ENCODE peak calls at places on chromosome 6, in four cellular contexts. O is HCT116, D is K562, B is HepG2. K is an unnamed sample.

GRCh38 chr6:68779366-68779765 is 144.3 kb downstream of the ADGRB3 start:
- DNase-seq in D (no peak), O (no peak), B (no peak), K (no peak)

GRCh38 chr6:15870354-15871043 is 207.7 kb upstream of the DTNBP1 start:
- DNase-seq in O (no peak), B (no peak), D (no peak), K (no peak)

GRCh38 chr6:170257376-170257775 is 33.5 kb downstream of the DLL1 start:
- DNase-seq in D (no peak), O (no peak), B (no peak), K (no peak)

GRCh38 chr6:131876545-131876944 is 68.7 kb downstream of the ENPP1 start:
- DNase-seq in O (no peak), B (no peak), D (no peak), K (no peak)

GRCh38 chr6:169971171-169971861 is 219.9 kb downstream of the ERMARD start:
- DNase-seq in B (no peak), D (no peak), O (no peak), K (no peak)

GRCh38 chr6:43491750-43492661 is 14.6 kb downstream of the TJAP1 start:
- DNase-seq in B (no peak), D (no peak), O (no peak), K (no peak)

GRCh38 chr6:33160728-33161323 is 31.4 kb downstream of the COL11A2 start:
- DNase-seq in O (peak), B (no peak), D (no peak), K (no peak)

GRCh38 chr6:26031595-26032386 is 55.4 kb upstream of the HFE start:
- DNase-seq in B (peak), O (peak), D (peak), K (peak)

GRCh38 chr6:147821266-147821665 is 312.8 kb downstream of the SAMD5 start:
- DNase-seq in B (no peak), O (no peak), D (no peak), K (no peak)

GRCh38 chr6:151285121-151285520 is 45.4 kb downstream of the AKAP12 start:
- DNase-seq in O (no peak), D (no peak), B (no peak), K (no peak)

GRCh38 chr6:161444464-161444863 is 170.6 kb upstream of the AGPAT4 start:
- DNase-seq in D (peak), B (no peak), O (no peak), K (no peak)

GRCh38 chr6:67884442-67884841 is 750.6 kb upstream of the ADGRB3 start:
- DNase-seq in D (no peak), B (no peak), O (no peak), K (no peak)

GRCh38 chr6:133707456-133707855 is 181.5 kb upstream of the TCF21 start:
- DNase-seq in O (no peak), D (no peak), B (no peak), K (no peak)

GRCh38 chr6:67683960-67684359 is 951.1 kb upstream of the ADGRB3 start:
- DNase-seq in D (peak), O (no peak), B (no peak), K (peak)

GRCh38 chr6:162289972-162290371 is 437.6 kb downstream of the PRKN start:
- DNase-seq in O (no peak), B (no peak), D (no peak), K (no peak)

DNA sequence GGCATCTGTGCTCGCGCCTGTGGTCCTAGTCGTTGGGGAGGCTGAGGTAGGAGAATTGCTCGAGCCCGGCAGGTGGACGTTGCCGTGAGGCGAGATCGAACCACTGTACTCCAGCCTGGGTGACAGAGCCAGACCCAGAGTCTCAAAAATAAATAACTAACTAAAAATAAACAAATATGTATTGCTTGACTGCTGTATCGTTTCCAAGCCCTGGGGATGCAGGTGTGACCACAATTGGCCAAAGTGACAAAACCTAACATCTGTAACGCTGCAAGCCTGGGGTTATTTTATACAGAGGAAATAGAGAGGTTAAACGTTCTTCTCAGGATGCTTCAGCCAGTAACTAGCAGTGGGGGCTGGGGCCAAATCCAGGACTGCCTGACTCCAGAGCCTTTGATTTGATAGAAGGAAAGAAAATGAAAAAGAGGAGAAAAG is 1.9 kb upstream of the SRSF3 start:
- DNase-seq in D (no peak), O (no peak), B (no peak), K (no peak)
- H3K4me3 ChIP-seq in D (no peak), O (no peak), B (no peak), K (no peak)

GRCh38 chr6:137698636-137699035 is 168.4 kb upstream of the TNFAIP3 start:
- DNase-seq in B (no peak), O (no peak), D (no peak), K (no peak)
- TF ChIP-seq TCF7L2 in B (no peak), O (no peak), D (no peak), K (no peak)

DNA sequence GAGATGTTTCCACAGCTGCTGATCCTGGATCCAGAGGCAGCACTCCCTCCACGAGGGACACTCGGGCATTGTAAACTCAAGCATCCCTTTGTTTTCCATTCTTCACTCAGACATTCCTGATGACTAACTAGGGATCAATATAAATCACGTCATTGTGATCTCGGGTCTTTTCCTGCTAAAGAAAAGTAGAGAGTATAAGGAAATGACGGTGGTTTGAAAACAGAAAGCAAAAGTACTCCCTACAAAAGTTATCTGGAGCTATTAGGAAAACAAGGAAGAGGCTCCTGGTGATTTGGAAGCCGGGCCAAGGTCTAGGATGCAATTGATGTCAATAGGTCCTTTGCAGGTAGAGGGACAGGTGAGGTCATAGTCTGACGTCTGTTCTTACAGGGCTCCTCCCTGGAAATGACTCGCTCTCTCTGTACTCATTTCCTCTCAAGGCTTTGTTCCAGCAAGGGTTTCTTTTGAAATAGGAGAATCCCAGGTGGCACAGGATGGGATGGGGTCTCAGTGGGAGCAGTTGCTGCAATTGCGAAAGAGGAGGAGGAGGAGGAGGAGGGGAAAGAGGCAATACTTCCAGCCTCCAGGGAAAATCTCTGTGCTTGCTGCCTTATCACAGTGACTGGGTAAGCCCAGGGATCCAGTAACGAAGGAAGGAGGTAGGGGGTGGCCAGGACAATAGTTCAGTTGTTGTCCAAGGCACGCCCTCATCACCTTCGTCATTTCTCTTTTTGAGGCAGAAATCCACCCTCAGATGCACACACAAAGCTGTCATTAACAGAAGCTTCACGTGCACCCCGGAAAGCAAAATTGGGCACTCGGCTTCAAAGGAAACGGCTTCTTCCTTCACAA is 222.9 kb downstream of the LY86 start:
- DNase-seq in B (peak), D (no peak), O (peak), K (peak)
- H3K4me3 ChIP-seq in B (no peak), D (no peak), O (peak), K (peak)

GRCh38 chr6:12842658-12843057 is 126.1 kb downstream of the PHACTR1 start:
- DNase-seq in O (no peak), D (no peak), B (no peak), K (no peak)
- TF ChIP-seq TCF7L2 in O (no peak), D (no peak), B (no peak), K (no peak)

GRCh38 chr6:142887534-142887933 is 57.4 kb downstream of the HIVEP2 start:
- DNase-seq in O (no peak), D (no peak), B (no peak), K (no peak)

GRCh38 chr6:142884214-142885035 is 60.6 kb downstream of the HIVEP2 start:
- DNase-seq in B (no peak), D (no peak), O (no peak), K (no peak)

GRCh38 chr6:142886431-142887170 is 58.4 kb downstream of the HIVEP2 start:
- DNase-seq in B (peak), D (peak), O (no peak), K (no peak)

GRCh38 chr6:142883011-142883410 is 62.0 kb downstream of the HIVEP2 start:
- DNase-seq in B (no peak), O (no peak), D (no peak), K (no peak)

GRCh38 chr6:142885182-142885867 is 59.7 kb downstream of the HIVEP2 start:
- DNase-seq in B (peak), O (peak), D (peak), K (peak)
- H3K4me3 ChIP-seq in B (no peak), O (peak), D (no peak), K (peak)

DNA sequence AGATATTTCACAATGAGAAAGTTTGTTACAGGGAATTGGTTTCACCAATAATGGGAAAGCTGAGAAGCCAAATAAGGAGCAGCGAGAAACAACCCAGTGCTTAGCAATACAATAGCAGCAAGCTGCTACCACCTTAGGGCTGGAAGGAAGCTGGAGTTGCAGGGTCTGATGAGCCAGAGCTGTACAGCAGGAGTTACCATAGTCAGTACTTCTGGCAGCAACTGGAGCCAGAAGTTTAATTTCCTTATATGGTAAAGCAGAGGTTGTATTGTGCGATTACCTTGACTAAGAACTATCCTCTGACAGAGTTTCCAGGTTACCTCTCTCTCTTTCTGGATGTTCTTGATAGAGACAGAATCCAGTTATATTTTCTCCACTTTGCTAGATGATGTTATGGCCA is 137.1 kb upstream of the OLIG3 start:
- DNase-seq in D (no peak), B (no peak), O (no peak), K (no peak)
- TF ChIP-seq TCF7L2 in D (no peak), B (no peak), O (no peak), K (no peak)

K was measured in Panc1.